ENCODE peak calls at places on chromosomes 3 and 15, in eight cellular contexts. G, X, I, R, Q, Y, V and L are unnamed samples.
A peak's percentile ranks its signal among the peaks of the same experiment; 100 is the strongest.

GRCh38 chr15:96767703-96768434 is 437.4 kb downstream of the NR2F2 start:
- DNase-seq in G (no peak), X (no peak), I (no peak), R (no peak), Q (no peak), Y (no peak), V (peak; percentile 37), L (no peak)

GRCh38 chr15:40348471-40348864 is 2.4 kb upstream of the PHGR1 start:
- DNase-seq in G (no peak), X (no peak), I (no peak), R (no peak), Q (no peak), Y (no peak), V (no peak), L (no peak)

GRCh38 chr3:52126036-52126435 is 28.2 kb downstream of the POC1A start:
- DNase-seq in G (no peak), X (no peak), I (no peak), R (no peak), Q (no peak), Y (peak; percentile 26), V (no peak), L (no peak)

GRCh38 chr15:52765779-52766178 is 24.4 kb downstream of the ONECUT1 start:
- DNase-seq in G (no peak), X (peak; percentile 33), I (no peak), R (peak; percentile 23), Q (peak; percentile 6), Y (no peak), V (no peak), L (peak; percentile 43)

GRCh38 chr3:79491029-79491634 is 276.7 kb downstream of the ROBO1 start:
- DNase-seq in G (peak; percentile 61), X (no peak), I (no peak), R (no peak), Q (no peak), Y (peak; percentile 27), V (no peak), L (no peak)

GRCh38 chr3:132549890-132550578 is 47.0 kb upstream of the ACKR4 start:
- DNase-seq in G (peak; percentile 84), X (no peak), I (no peak), R (no peak), Q (peak; percentile 76), Y (peak; percentile 70), V (peak; percentile 80), L (no peak)

GRCh38 chr3:100407977-100408532 is 6.7 kb downstream of the LNP1 start:
- DNase-seq in G (no peak), X (no peak), I (no peak), R (no peak), Q (no peak), Y (no peak), V (no peak), L (no peak)

GRCh38 chr3:78427303-78427702 is 1340.5 kb downstream of the ROBO1 start:
- DNase-seq in G (peak; percentile 13), X (no peak), I (no peak), R (no peak), Q (no peak), Y (no peak), V (no peak), L (no peak)

GRCh38 chr3:193554790-193555189 is at the start of gene ATP13A4:
- DNase-seq in G (no peak), X (peak; percentile 46), I (no peak), R (no peak), Q (no peak), Y (no peak), V (no peak), L (no peak)

GRCh38 chr3:48492461-48493202 is 11.3 kb downstream of the SHISA5 start:
- DNase-seq in G (peak; percentile 65), X (no peak), I (no peak), R (no peak), Q (no peak), Y (no peak), V (peak; percentile 88), L (peak; percentile 79)

GRCh38 chr3:94252316-94252715 is 189.5 kb downstream of the NSUN3 start:
- DNase-seq in G (no peak), X (no peak), I (no peak), R (no peak), Q (no peak), Y (no peak), V (no peak), L (no peak)

GRCh38 chr3:71504250-71505036 is 79.1 kb downstream of the FOXP1 start:
- DNase-seq in G (peak; percentile 99), X (no peak), I (no peak), R (no peak), Q (peak; percentile 65), Y (peak; percentile 72), V (peak; percentile 89), L (no peak)

GRCh38 chr3:5026046-5026362 is 46.8 kb downstream of the BHLHE40 start:
- DNase-seq in G (no peak), X (no peak), I (no peak), R (no peak), Q (no peak), Y (no peak), V (no peak), L (no peak)

DNA sequence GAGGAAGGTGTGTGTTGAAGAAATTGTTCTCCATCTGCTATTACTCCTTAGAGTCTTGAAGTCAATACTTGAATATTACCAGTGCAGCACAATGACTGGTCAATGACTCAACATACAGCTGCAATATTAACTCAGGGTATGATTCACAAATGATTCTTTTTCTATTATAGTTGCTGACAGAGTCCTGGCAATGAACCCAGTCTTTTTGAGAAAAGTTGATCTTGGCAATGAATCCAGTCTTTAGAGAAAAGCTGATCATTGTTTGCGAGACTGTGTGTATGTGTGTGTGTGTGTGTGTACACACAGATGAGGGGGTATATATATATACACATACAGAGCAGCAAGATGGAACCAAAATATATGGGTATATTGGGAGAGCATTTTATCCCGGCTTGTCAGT is 315.1 kb downstream of the ZNF385D start:
- DNase-seq in G (peak; percentile 99), X (peak; percentile 11), I (no peak), R (no peak), Q (peak; percentile 88), Y (peak; percentile 99), V (peak; percentile 95), L (no peak)
- H3K9me3 ChIP-seq in G (no peaks in the 10 kb centered on the region), X (no peaks in the 10 kb centered on the region), I (no peaks in the 10 kb centered on the region), R (no peaks in the 10 kb centered on the region), Q (no peaks in the 10 kb centered on the region), Y (no peaks in the 10 kb centered on the region), V (no peaks in the 10 kb centered on the region), L (no peaks in the 10 kb centered on the region)

DNA sequence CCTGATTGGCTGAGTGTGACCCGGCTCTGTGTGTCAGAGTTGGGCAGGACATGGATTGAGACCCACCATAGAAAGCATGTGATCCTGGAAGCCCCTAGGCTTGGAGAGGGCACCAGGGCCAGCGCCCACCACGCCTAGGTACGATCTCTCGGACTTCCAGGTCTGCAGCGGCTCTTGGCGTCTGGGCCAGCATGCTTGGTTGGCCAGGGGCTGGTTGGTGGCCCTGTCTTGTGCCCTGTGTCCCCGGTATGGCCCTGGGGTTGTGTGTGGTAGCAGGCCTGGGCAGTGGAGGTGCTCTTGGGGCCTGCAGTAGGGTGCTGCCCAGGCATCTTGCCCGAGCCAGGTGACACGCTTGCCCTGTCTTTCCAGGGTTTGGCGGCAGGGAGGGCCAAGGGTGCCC is 210.6 kb downstream of the UBE3A start:
- DNase-seq in G (no peak), X (no peak), I (no peak), R (no peak), Q (no peak), Y (no peak), V (no peak), L (no peak)
- H3K9me3 ChIP-seq in G (peaks cover 41% of the 10 kb centered on the region), X (no peaks in the 10 kb centered on the region), I (peaks cover 4% of the 10 kb centered on the region), R (no peaks in the 10 kb centered on the region), Q (peaks cover 2% of the 10 kb centered on the region), Y (no peaks in the 10 kb centered on the region), V (peaks cover 71% of the 10 kb centered on the region), L (no peaks in the 10 kb centered on the region)

DNA sequence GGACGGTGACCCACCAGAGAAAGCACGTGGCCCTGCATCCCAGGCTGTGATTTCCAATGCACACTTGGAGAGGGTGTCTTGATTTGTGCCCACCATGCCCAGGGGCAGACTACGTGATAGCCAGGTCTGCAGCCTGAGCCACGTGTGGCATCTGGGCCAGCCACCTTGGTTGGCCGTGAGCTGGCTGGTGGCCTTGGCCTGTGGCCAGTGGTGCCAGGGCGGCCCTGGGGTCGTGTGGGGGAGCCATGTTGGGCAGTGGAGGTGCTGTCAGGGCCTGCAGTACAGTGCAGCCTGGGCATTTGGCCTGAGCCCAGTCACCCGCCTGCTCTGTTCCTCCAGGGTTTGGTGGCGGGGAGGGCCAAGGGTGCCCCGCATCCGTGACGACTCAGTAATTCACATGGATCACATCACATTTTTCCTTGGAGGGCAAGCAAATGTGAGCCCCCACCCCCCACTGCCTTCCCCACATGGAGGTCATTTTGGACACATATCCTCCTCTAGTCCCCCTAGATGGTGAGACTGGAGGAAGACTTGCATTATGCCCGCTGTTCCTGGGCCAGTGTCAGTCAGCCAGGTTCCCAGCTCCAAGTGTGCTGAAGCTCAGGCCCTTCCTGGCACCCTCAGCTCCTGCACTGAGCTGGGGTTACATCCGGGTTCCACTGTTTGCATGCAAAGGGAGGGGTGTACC is 201.4 kb downstream of the UBE3A start:
- DNase-seq in G (no peak), X (no peak), I (no peak), R (no peak), Q (no peak), Y (no peak), V (no peak), L (no peak)
- H3K9me3 ChIP-seq in G (peaks cover 38% of the 10 kb centered on the region), X (no peaks in the 10 kb centered on the region), I (peaks cover 3% of the 10 kb centered on the region), R (no peaks in the 10 kb centered on the region), Q (peaks cover 12% of the 10 kb centered on the region), Y (no peaks in the 10 kb centered on the region), V (peaks cover 71% of the 10 kb centered on the region), L (peaks cover 8% of the 10 kb centered on the region)

GRCh38 chr3:149833241-149833640 is 20.2 kb downstream of the RNF13 start:
- DNase-seq in G (no peak), X (no peak), I (no peak), R (no peak), Q (peak; percentile 2), Y (no peak), V (no peak), L (no peak)
- H3K9me3 ChIP-seq in G (peaks cover 18% of the 10 kb centered on the region), X (peaks cover 28% of the 10 kb centered on the region), I (peaks cover 17% of the 10 kb centered on the region), R (peaks cover 41% of the 10 kb centered on the region), Q (no peaks in the 10 kb centered on the region), Y (no peaks in the 10 kb centered on the region), V (peaks cover 30% of the 10 kb centered on the region), L (peaks cover 8% of the 10 kb centered on the region)

DNA sequence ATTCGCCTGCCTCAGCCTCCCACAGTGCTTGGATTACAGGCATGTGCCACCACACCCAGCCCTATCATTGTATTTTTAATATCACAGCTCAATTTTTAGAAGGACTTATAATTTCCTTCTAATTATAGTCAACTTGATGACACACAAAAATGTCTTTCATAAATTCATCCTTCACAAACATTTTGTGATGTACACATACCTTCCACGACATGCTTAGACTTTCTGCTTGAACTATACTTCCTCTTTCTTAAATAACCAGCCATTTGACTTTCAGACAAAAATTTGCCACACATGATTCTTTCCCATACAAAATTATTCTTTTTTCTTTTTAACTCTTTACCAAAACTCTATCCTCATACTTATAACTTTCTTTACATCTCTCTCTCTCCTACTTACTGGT is 48.4 kb upstream of the CCK start:
- DNase-seq in G (no peak), X (no peak), I (no peak), R (no peak), Q (no peak), Y (no peak), V (peak; percentile 2), L (no peak)
- H3K9me3 ChIP-seq in G (peaks cover 3% of the 10 kb centered on the region), X (no peaks in the 10 kb centered on the region), I (no peaks in the 10 kb centered on the region), R (peaks cover 6% of the 10 kb centered on the region), Q (no peaks in the 10 kb centered on the region), Y (no peaks in the 10 kb centered on the region), V (peaks cover 11% of the 10 kb centered on the region), L (peaks cover 2% of the 10 kb centered on the region)

GRCh38 chr15:101181349-101181748 is 70.5 kb downstream of the CHSY1 start:
- DNase-seq in G (no peak), X (no peak), I (no peak), R (no peak), Q (no peak), Y (no peak), V (no peak), L (no peak)
- H3K9me3 ChIP-seq in G (no peaks in the 10 kb centered on the region), X (no peaks in the 10 kb centered on the region), I (no peaks in the 10 kb centered on the region), R (peaks cover 21% of the 10 kb centered on the region), Q (no peaks in the 10 kb centered on the region), Y (no peaks in the 10 kb centered on the region), V (no peaks in the 10 kb centered on the region), L (no peaks in the 10 kb centered on the region)